ENCODE peak calls at places on chromosomes 12 and 14, in eight cellular contexts. U, G, A, J, E, P, B and F are unnamed samples.

GRCh38 chr12:118958520-118958919 is 22.8 kb upstream of the SRRM4 start:
- DNase-seq in U (no peak), G (no peak), A (peak; percentile 35), J (no peak), E (no peak), P (no peak), B (no peak), F (no peak)

GRCh38 chr14:22313172-22313801 is 275.7 kb downstream of the DAD1 start:
- DNase-seq in U (peak; percentile 71), G (no peak), A (no peak), J (no peak), E (peak; percentile 17), P (peak; percentile 47), B (peak; percentile 70), F (no peak)

GRCh38 chr12:121600702-121601336 is 20.0 kb upstream of the KDM2B start:
- DNase-seq in U (no peak), G (no peak), A (no peak), J (no peak), E (no peak), P (no peak), B (no peak), F (no peak)

GRCh38 chr14:37587881-37588666 is 7.0 kb downstream of the FOXA1 start:
- DNase-seq in U (peak; percentile 57), G (no peak), A (peak; percentile 87), J (no peak), E (peak; percentile 26), P (no peak), B (no peak), F (no peak)

GRCh38 chr14:96698846-96699543 is 98.2 kb upstream of the VRK1 start:
- DNase-seq in U (no peak), G (no peak), A (no peak), J (no peak), E (no peak), P (no peak), B (no peak), F (no peak)

GRCh38 chr12:27952510-27952909 is 20.0 kb downstream of the PTHLH start:
- DNase-seq in U (no peak), G (no peak), A (peak; percentile 36), J (no peak), E (no peak), P (no peak), B (no peak), F (no peak)

GRCh38 chr12:77938301-77938700 is 107.6 kb downstream of the NAV3 start:
- DNase-seq in U (no peak), G (no peak), A (no peak), J (no peak), E (peak; percentile 2), P (no peak), B (no peak), F (no peak)

GRCh38 chr14:99609245-99610117 is 5.5 kb upstream of the CCDC85C start:
- DNase-seq in U (peak; percentile 53), G (no peak), A (no peak), J (no peak), E (no peak), P (no peak), B (peak; percentile 33), F (peak; percentile 58)

GRCh38 chr12:104258476-104259067 is 43.0 kb downstream of the TXNRD1 start:
- DNase-seq in U (no peak), G (no peak), A (no peak), J (no peak), E (no peak), P (no peak), B (no peak), F (no peak)

GRCh38 chr12:31797230-31797872 is 68.5 kb upstream of the AMN1 start:
- DNase-seq in U (no peak), G (no peak), A (no peak), J (no peak), E (no peak), P (no peak), B (no peak), F (no peak)

GRCh38 chr12:121467638-121468403 is 67.9 kb downstream of the RNF34 start:
- DNase-seq in U (no peak), G (no peak), A (peak; percentile 80), J (peak; percentile 22), E (peak; percentile 48), P (no peak), B (no peak), F (no peak)

GRCh38 chr14:101123639-101124525 is 220.4 kb upstream of the RTL1 start:
- DNase-seq in U (no peak), G (no peak), A (no peak), J (no peak), E (no peak), P (no peak), B (no peak), F (no peak)

GRCh38 chr12:1552171-1552570 is 42.2 kb downstream of the FBXL14 start:
- DNase-seq in U (peak; percentile 17), G (no peak), A (no peak), J (no peak), E (peak; percentile 47), P (peak; percentile 40), B (no peak), F (peak; percentile 23)

GRCh38 chr14:74671789-74672188 is 41.1 kb downstream of the AREL1 start:
- DNase-seq in U (peak; percentile 94), G (no peak), A (no peak), J (peak; percentile 74), E (peak; percentile 84), P (peak; percentile 73), B (peak; percentile 79), F (no peak)

GRCh38 chr12:113201187-113202177 is 16.0 kb downstream of the RITA1 start:
- DNase-seq in U (no peak), G (no peak), A (no peak), J (no peak), E (no peak), P (no peak), B (no peak), F (no peak)

GRCh38 chr12:113202300-113203075 is 17.0 kb downstream of the RITA1 start:
- DNase-seq in U (no peak), G (no peak), A (no peak), J (no peak), E (no peak), P (no peak), B (no peak), F (no peak)

GRCh38 chr12:113207621-113208040 is 13.6 kb upstream of the TPCN1 start:
- DNase-seq in U (no peak), G (no peak), A (no peak), J (no peak), E (no peak), P (no peak), B (no peak), F (no peak)

GRCh38 chr12:113204806-113205205 is 16.5 kb upstream of the TPCN1 start:
- DNase-seq in U (no peak), G (no peak), A (no peak), J (no peak), E (no peak), P (no peak), B (no peak), F (no peak)

DNA sequence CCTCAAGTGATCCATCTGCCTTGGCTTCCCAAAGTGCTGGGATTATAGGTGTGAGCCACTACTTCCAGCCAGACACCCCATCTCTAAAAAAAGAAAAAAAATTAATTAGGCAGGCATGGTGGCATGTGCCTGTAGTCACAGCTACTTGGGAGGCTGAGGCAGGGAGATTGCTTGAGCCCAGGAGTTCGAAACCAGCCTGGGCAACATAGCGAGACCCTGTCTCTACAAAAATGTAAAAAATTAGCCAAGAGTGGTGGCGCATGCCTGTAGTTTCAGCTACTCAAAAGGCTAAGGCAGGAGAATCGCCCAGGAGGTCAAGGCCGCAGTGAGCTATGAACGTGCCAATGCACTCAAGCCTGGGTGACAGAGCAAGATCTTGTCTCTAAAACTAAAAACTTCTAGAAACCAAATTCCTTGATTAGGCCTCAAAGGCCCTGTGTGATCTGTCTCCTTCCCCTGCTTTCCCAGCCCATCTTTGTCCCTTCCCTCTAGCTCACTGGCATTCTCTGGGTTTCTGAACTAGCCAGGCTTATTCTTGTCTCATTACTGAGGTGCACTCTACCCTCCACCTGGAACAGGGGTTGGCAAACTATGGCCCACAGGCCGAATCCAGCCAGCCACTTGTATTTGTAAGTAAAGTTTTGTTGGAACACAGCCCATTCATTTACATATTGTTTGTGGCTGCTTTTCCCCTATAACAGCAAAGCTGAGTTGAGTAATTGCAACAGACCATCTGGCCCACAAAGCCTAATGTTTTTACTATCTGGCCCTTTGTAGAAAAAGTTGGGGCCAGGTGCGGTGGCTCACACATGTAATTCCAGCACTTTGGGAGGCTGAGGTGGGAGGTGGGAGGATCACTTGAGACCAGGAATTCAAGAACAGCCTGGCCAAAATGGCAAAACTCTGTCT is 17.2 kb upstream of the TPCN1 start:
- DNase-seq in U (no peak), G (no peak), A (no peak), J (no peak), E (no peak), P (no peak), B (no peak), F (no peak)
- H3K9ac ChIP-seq in U (no peak overlapping the region), G (no peak overlapping the region), A (no peak overlapping the region), J (no peak overlapping the region), E (no peak overlapping the region), P (no peak overlapping the region), B (no peak overlapping the region), F (no peak overlapping the region)

GRCh38 chr14:106837870-106838269 is 1311.5 kb downstream of the TMEM121 start:
- DNase-seq in U (no peak), G (no peak), A (no peak), J (no peak), E (no peak), P (no peak), B (no peak), F (no peak)
- H3K9me3 ChIP-seq in U (no peaks in the 10 kb centered on the region), G (peaks cover 11% of the 10 kb centered on the region), A (peaks cover 24% of the 10 kb centered on the region), J (no peaks in the 10 kb centered on the region), E (no peaks in the 10 kb centered on the region), P (peaks cover 4% of the 10 kb centered on the region), B (peaks cover 14% of the 10 kb centered on the region), F (peaks cover 24% of the 10 kb centered on the region)

GRCh38 chr14:44035707-44036106 is 471.4 kb downstream of the FSCB start:
- DNase-seq in U (no peak), G (no peak), A (no peak), J (no peak), E (no peak), P (no peak), B (no peak), F (no peak)

GRCh38 chr14:44027397-44027796 is 479.7 kb downstream of the FSCB start:
- DNase-seq in U (no peak), G (no peak), A (no peak), J (no peak), E (no peak), P (no peak), B (no peak), F (no peak)

GRCh38 chr14:44029933-44030332 is 477.1 kb downstream of the FSCB start:
- DNase-seq in U (no peak), G (no peak), A (no peak), J (peak; percentile 36), E (no peak), P (peak; percentile 1), B (no peak), F (no peak)

GRCh38 chr14:44030963-44031362 is 476.1 kb downstream of the FSCB start:
- DNase-seq in U (no peak), G (no peak), A (peak; percentile 11), J (no peak), E (no peak), P (no peak), B (no peak), F (no peak)
- H2AFZ ChIP-seq in U (no peak overlapping the region), G (no peak overlapping the region), A (peak overlapping the region; percentile 87), J (no peak overlapping the region), E (no peak overlapping the region), P (no peak overlapping the region), B (no peak overlapping the region), F (no peak overlapping the region)

DNA sequence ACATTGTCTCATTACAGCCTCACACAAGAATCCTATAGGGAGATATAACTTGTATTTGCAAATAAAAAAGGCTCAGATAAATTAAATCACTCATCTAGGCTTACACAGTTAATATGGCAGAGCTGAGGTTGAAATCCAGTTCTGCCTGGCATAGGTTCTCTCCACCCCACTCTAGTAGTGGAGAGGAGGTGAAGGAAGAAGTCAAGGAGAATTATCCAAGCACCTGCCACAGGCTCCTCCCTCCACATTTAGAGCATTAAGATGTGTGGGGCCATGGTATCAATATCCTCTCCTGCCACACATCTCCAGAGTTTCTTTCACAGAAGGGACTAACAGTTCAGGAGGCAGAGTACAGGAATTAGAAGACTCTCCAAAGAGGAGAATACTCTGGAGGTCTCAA is 22.5 kb upstream of the STAC3 start:
- DNase-seq in U (no peak), G (no peak), A (no peak), J (no peak), E (no peak), P (no peak), B (no peak), F (no peak)
- H3K9ac ChIP-seq in U (no peak overlapping the region), G (no peak overlapping the region), A (no peak overlapping the region), J (no peak overlapping the region), E (peak overlapping the region; percentile 25), P (no peak overlapping the region), B (no peak overlapping the region), F (no peak overlapping the region)